ENCODE peak calls at places on chromosomes 5 and 9, in four cellular contexts. One of them, this sample, is unnamed.

GRCh38 chr5:40481226-40481625 is 198.5 kb upstream of the PTGER4 start:
- DNase-seq in K562: no peak
- DNase-seq in HepG2: no peak
- DNase-seq in WTC11: no peak
- DNase-seq in this sample: no peak

GRCh38 chr5:17218353-17219005 is 1.0 kb downstream of the BASP1 start:
- DNase-seq in WTC11: peak
- DNase-seq in K562: no peak
- DNase-seq in HepG2: no peak
- DNase-seq in this sample: no peak

GRCh38 chr5:144309265-144309664 is 138.6 kb downstream of the KCTD16 start:
- DNase-seq in K562: no peak
- DNase-seq in WTC11: no peak
- DNase-seq in HepG2: peak
- DNase-seq in this sample: no peak

GRCh38 chr5:98997000-98997399 is 68.2 kb upstream of the CHD1 start:
- DNase-seq in HepG2: peak
- DNase-seq in WTC11: no peak
- DNase-seq in K562: no peak
- DNase-seq in this sample: no peak

GRCh38 chr9:2354856-2355255 is 266.7 kb upstream of the VLDLR start:
- DNase-seq in HepG2: no peak
- DNase-seq in WTC11: no peak
- DNase-seq in K562: no peak
- DNase-seq in this sample: no peak

GRCh38 chr9:127634698-127635097 is 22.6 kb downstream of the STXBP1 start:
- DNase-seq in WTC11: peak
- DNase-seq in K562: no peak
- DNase-seq in HepG2: peak
- DNase-seq in this sample: no peak

GRCh38 chr9:86948153-86948929 is 1.0 kb upstream of the GAS1 start:
- DNase-seq in HepG2: peak
- DNase-seq in K562: peak
- DNase-seq in WTC11: peak
- DNase-seq in this sample: no peak

GRCh38 chr9:132187006-132187760 is 25.3 kb downstream of the NTNG2 start:
- DNase-seq in HepG2: no peak
- DNase-seq in K562: no peak
- DNase-seq in WTC11: no peak
- DNase-seq in this sample: no peak

GRCh38 chr9:19246891-19247290 is 16.4 kb downstream of the DENND4C start:
- DNase-seq in HepG2: no peak
- DNase-seq in K562: no peak
- DNase-seq in WTC11: no peak
- DNase-seq in this sample: no peak

GRCh38 chr5:94374336-94374735 is 244.1 kb downstream of the KIAA0825 start:
- DNase-seq in WTC11: no peak
- DNase-seq in HepG2: no peak
- DNase-seq in K562: no peak
- DNase-seq in this sample: no peak

GRCh38 chr9:7479300-7479699 is 320.3 kb downstream of the DMAC1 start:
- DNase-seq in WTC11: no peak
- DNase-seq in HepG2: no peak
- DNase-seq in K562: peak
- DNase-seq in this sample: no peak

GRCh38 chr9:130421802-130422276 is 22.9 kb upstream of the ASS1 start:
- DNase-seq in WTC11: peak
- DNase-seq in K562: no peak
- DNase-seq in HepG2: no peak
- DNase-seq in this sample: no peak

GRCh38 chr9:98571643-98572042 is 137.1 kb downstream of the GABBR2 start:
- DNase-seq in WTC11: no peak
- DNase-seq in K562: no peak
- DNase-seq in HepG2: no peak
- DNase-seq in this sample: no peak

GRCh38 chr5:140587495-140587894 is 22.9 kb downstream of the SLC35A4 start:
- DNase-seq in HepG2: no peak
- DNase-seq in K562: no peak
- DNase-seq in WTC11: no peak
- DNase-seq in this sample: no peak

GRCh38 chr5:994821-995220 is 13.8 kb upstream of the NKD2 start:
- DNase-seq in K562: no peak
- DNase-seq in WTC11: peak
- DNase-seq in HepG2: no peak
- DNase-seq in this sample: no peak

GRCh38 chr5:145775893-145776444 is 59.2 kb downstream of the PRELID2 start:
- DNase-seq in HepG2: peak
- DNase-seq in WTC11: no peak
- DNase-seq in K562: no peak
- DNase-seq in this sample: no peak

GRCh38 chr9:83707518-83707767 is 315 bp downstream of the UBQLN1 start:
- DNase-seq in HepG2: no peak
- DNase-seq in WTC11: no peak
- DNase-seq in K562: no peak
- DNase-seq in this sample: no peak

GRCh38 chr5:10288600-10289213 is 19.0 kb downstream of the CMBL start:
- DNase-seq in HepG2: no peak
- DNase-seq in WTC11: no peak
- DNase-seq in K562: no peak
- DNase-seq in this sample: no peak

GRCh38 chr5:123119334-123119986 is 30.4 kb downstream of the PRDM6 start:
- DNase-seq in HepG2: peak
- DNase-seq in K562: no peak
- DNase-seq in WTC11: peak
- DNase-seq in this sample: no peak

GRCh38 chr9:121156263-121156731 is 45.4 kb downstream of the RAB14 start:
- DNase-seq in HepG2: no peak
- DNase-seq in WTC11: no peak
- DNase-seq in K562: no peak
- DNase-seq in this sample: peak

GRCh38 chr9:134374301-134375010 is 48.2 kb downstream of the RXRA start:
- DNase-seq in WTC11: no peak
- DNase-seq in K562: no peak
- DNase-seq in HepG2: no peak
- DNase-seq in this sample: no peak

GRCh38 chr9:942805-943580 is 33.5 kb upstream of the DMRT3 start:
- DNase-seq in K562: no peak
- DNase-seq in HepG2: no peak
- DNase-seq in WTC11: no peak
- DNase-seq in this sample: no peak

GRCh38 chr9:115694014-115694413 is 459.6 kb upstream of the PAPPA start:
- DNase-seq in HepG2: peak
- DNase-seq in WTC11: peak
- DNase-seq in K562: no peak
- DNase-seq in this sample: no peak

GRCh38 chr9:114861922-114862605 is 56.2 kb upstream of the TNFSF15 start:
- DNase-seq in K562: no peak
- DNase-seq in HepG2: no peak
- DNase-seq in WTC11: no peak
- DNase-seq in this sample: no peak

GRCh38 chr5:124371121-124371706 is 375.2 kb downstream of the ZNF608 start:
- DNase-seq in WTC11: no peak
- DNase-seq in HepG2: no peak
- DNase-seq in K562: no peak
- DNase-seq in this sample: no peak

GRCh38 chr9:134963546-134963945 is 45.8 kb upstream of the FCN1 start:
- DNase-seq in HepG2: no peak
- DNase-seq in K562: no peak
- DNase-seq in WTC11: no peak
- DNase-seq in this sample: no peak

GRCh38 chr9:76032652-76033373 is 142.3 kb downstream of the PCSK5 start:
- DNase-seq in K562: no peak
- DNase-seq in HepG2: no peak
- DNase-seq in WTC11: no peak
- DNase-seq in this sample: no peak

GRCh38 chr9:104009853-104010252 is 84.3 kb upstream of the SMC2 start:
- DNase-seq in HepG2: no peak
- DNase-seq in K562: no peak
- DNase-seq in WTC11: no peak
- DNase-seq in this sample: no peak

GRCh38 chr5:13408616-13409015 is 535.9 kb downstream of the DNAH5 start:
- DNase-seq in K562: no peak
- DNase-seq in HepG2: no peak
- DNase-seq in WTC11: no peak
- DNase-seq in this sample: no peak
- TF ChIP-seq TCF7 in K562: no peak
- TF ChIP-seq TCF7 in HepG2: no peak
- TF ChIP-seq TCF7 in WTC11: no peak
- TF ChIP-seq TCF7 in this sample: no peak

DNA sequence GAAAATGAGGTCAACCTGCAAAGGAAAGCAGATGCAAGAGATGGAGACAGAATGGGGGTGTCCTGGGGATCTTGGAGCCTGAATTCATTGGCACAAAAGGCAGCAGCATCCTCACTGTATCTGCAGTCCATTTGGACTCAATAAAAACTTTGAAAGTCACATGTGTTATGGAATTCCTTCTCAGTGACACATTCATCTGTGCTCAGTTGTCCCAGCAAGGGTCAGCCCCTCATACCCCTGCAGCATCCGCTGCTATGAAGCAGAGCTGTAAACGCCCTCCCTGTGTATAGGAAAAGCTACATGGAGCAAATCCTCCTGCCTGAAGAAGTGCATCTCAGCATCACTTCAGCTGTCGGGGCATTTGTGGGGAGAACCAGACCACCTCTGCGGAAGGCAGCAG is 14.5 kb upstream of the RARS1 start:
- DNase-seq in K562: no peak
- DNase-seq in HepG2: no peak
- DNase-seq in WTC11: no peak
- DNase-seq in this sample: no peak
- TF ChIP-seq TCF7 in K562: no peak
- TF ChIP-seq TCF7 in HepG2: no peak
- TF ChIP-seq TCF7 in WTC11: no peak
- TF ChIP-seq TCF7 in this sample: no peak

GRCh38 chr9:81565609-81566008 is 123.7 kb downstream of the TLE1 start:
- DNase-seq in WTC11: no peak
- DNase-seq in HepG2: no peak
- DNase-seq in K562: no peak
- DNase-seq in this sample: no peak

GRCh38 chr9:81566074-81566698 is 123.2 kb downstream of the TLE1 start:
- DNase-seq in K562: no peak
- DNase-seq in WTC11: no peak
- DNase-seq in HepG2: no peak
- DNase-seq in this sample: no peak

GRCh38 chr9:81563739-81564138 is 125.6 kb downstream of the TLE1 start:
- DNase-seq in WTC11: no peak
- DNase-seq in K562: no peak
- DNase-seq in HepG2: no peak
- DNase-seq in this sample: no peak

GRCh38 chr9:81565144-81565543 is 124.2 kb downstream of the TLE1 start:
- DNase-seq in K562: no peak
- DNase-seq in WTC11: no peak
- DNase-seq in HepG2: peak
- DNase-seq in this sample: no peak

GRCh38 chr9:81564632-81565031 is 124.7 kb downstream of the TLE1 start:
- DNase-seq in HepG2: no peak
- DNase-seq in WTC11: no peak
- DNase-seq in K562: no peak
- DNase-seq in this sample: no peak
- TF ChIP-seq TCF7 in HepG2: no peak
- TF ChIP-seq TCF7 in WTC11: no peak
- TF ChIP-seq TCF7 in K562: no peak
- TF ChIP-seq TCF7 in this sample: no peak

GRCh38 chr9:137689745-137690529 is 71.1 kb downstream of the EHMT1 start:
- DNase-seq in WTC11: no peak
- DNase-seq in HepG2: peak
- DNase-seq in K562: no peak
- DNase-seq in this sample: no peak

GRCh38 chr9:137685886-137686420 is 67.1 kb downstream of the EHMT1 start:
- DNase-seq in HepG2: no peak
- DNase-seq in K562: no peak
- DNase-seq in WTC11: no peak
- DNase-seq in this sample: no peak

GRCh38 chr9:137690939-137691647 is 72.3 kb downstream of the EHMT1 start:
- DNase-seq in HepG2: no peak
- DNase-seq in K562: no peak
- DNase-seq in WTC11: no peak
- DNase-seq in this sample: no peak

GRCh38 chr9:137688261-137688660 is 69.5 kb downstream of the EHMT1 start:
- DNase-seq in K562: no peak
- DNase-seq in HepG2: no peak
- DNase-seq in WTC11: no peak
- DNase-seq in this sample: no peak

DNA sequence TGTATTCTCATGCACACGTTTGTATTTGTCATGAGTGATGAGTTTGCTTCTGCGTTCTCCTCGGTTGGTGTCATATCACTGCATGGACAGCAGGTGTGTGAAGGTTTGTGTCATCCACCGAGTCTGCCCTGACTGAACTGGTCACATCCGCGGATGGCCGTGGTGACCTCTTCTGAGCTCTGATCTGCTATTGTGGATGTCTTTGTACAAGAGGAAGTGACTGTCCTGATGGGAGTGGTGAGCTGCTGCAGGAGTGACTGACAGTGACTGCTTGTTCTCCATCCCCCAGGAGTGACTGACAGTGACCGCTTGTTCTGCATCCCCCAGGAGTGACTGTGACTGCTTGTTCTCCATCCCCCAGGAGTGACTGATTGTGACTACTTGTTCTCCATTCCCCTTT is 69.9 kb downstream of the EHMT1 start:
- DNase-seq in WTC11: no peak
- DNase-seq in K562: no peak
- DNase-seq in HepG2: peak
- DNase-seq in this sample: no peak
- TF ChIP-seq TCF7 in WTC11: no peak
- TF ChIP-seq TCF7 in K562: no peak
- TF ChIP-seq TCF7 in HepG2: no peak
- TF ChIP-seq TCF7 in this sample: no peak

GRCh38 chr9:118962426-118962825 is 406.8 kb downstream of the BRINP1 start:
- DNase-seq in HepG2: no peak
- DNase-seq in WTC11: no peak
- DNase-seq in K562: no peak
- DNase-seq in this sample: no peak

GRCh38 chr9:118959366-118959765 is 409.9 kb downstream of the BRINP1 start:
- DNase-seq in WTC11: no peak
- DNase-seq in K562: no peak
- DNase-seq in HepG2: no peak
- DNase-seq in this sample: no peak

GRCh38 chr9:118963674-118964073 is 405.6 kb downstream of the BRINP1 start:
- DNase-seq in WTC11: no peak
- DNase-seq in K562: no peak
- DNase-seq in HepG2: no peak
- DNase-seq in this sample: no peak

GRCh38 chr9:118957585-118957984 is 411.6 kb downstream of the BRINP1 start:
- DNase-seq in HepG2: no peak
- DNase-seq in WTC11: no peak
- DNase-seq in K562: no peak
- DNase-seq in this sample: no peak

DNA sequence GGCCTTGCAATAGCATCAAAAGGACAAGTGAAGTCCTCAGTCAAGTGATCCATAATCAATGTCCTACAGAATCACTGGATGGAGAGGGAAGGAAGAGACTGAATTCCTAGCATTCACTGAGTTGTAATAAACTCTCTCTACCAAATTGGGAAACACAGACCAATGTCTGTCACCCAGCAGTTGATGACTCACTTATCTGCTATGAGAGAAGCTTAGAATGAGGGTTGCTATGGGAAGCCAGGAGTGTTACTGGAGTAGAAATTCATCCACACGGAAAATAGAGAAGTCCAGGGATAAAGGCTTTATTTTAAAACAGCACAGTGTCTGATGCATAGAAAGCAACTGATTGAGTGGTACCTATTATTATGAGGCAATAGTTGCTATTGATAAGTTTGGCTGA is 407.4 kb downstream of the BRINP1 start:
- DNase-seq in WTC11: no peak
- DNase-seq in HepG2: no peak
- DNase-seq in K562: no peak
- DNase-seq in this sample: no peak
- TF ChIP-seq TCF7 in WTC11: no peak
- TF ChIP-seq TCF7 in HepG2: no peak
- TF ChIP-seq TCF7 in K562: no peak
- TF ChIP-seq TCF7 in this sample: no peak

This sample was measured in GM12878.